ENCODE peak calls at places on chromosomes 5 and 9, in eight cellular contexts. U, D, I, Q, L, J, M and A are unnamed samples.

GRCh38 chr5:84494453-84494852 is 109.8 kb upstream of the EDIL3 start:
- DNase-seq in U (no peak), D (no peak), I (peak; percentile 27), Q (peak; percentile 93), L (no peak), J (no peak), M (no peak), A (no peak)

GRCh38 chr5:150190987-150191386 is 1.1 kb downstream of the SLC6A7 start:
- DNase-seq in U (no peak), D (no peak), I (no peak), Q (no peak), L (no peak), J (no peak), M (no peak), A (no peak)

GRCh38 chr9:124410321-124410913 is 4.8 kb downstream of the PSMB7 start:
- DNase-seq in U (no peak), D (no peak), I (no peak), Q (no peak), L (no peak), J (no peak), M (no peak), A (peak; percentile 26)

GRCh38 chr5:149415245-149415967 is 36.3 kb upstream of the IL17B start:
- DNase-seq in U (no peak), D (no peak), I (peak; percentile 48), Q (no peak), L (no peak), J (no peak), M (no peak), A (no peak)

GRCh38 chr5:33892419-33893151 is 795 bp upstream of the ADAMTS12 start:
- DNase-seq in U (no peak), D (no peak), I (peak; percentile 99), Q (peak; percentile 98), L (no peak), J (peak; percentile 2), M (no peak), A (no peak)

GRCh38 chr5:40828690-40829661 is 6.0 kb downstream of the RPL37 start:
- DNase-seq in U (no peak), D (no peak), I (no peak), Q (peak; percentile 26), L (no peak), J (no peak), M (no peak), A (no peak)

GRCh38 chr5:61993446-61994017 is 312.5 kb upstream of the KIF2A start:
- DNase-seq in U (no peak), D (no peak), I (peak; percentile 6), Q (no peak), L (no peak), J (no peak), M (no peak), A (no peak)

GRCh38 chr5:160656961-160657570 is 194.9 kb downstream of the ATP10B start:
- DNase-seq in U (no peak), D (no peak), I (no peak), Q (no peak), L (no peak), J (no peak), M (no peak), A (no peak)

GRCh38 chr9:125631391-125632085 is 75.5 kb downstream of the MAPKAP1 start:
- DNase-seq in U (peak; percentile 77), D (no peak), I (peak; percentile 56), Q (peak; percentile 74), L (peak; percentile 40), J (peak; percentile 31), M (no peak), A (peak; percentile 82)

GRCh38 chr5:153713913-153714312 is 223.4 kb downstream of the GRIA1 start:
- DNase-seq in U (no peak), D (no peak), I (no peak), Q (no peak), L (no peak), J (no peak), M (no peak), A (no peak)

GRCh38 chr9:116087751-116088194 is 65.8 kb upstream of the PAPPA start:
- DNase-seq in U (no peak), D (no peak), I (peak; percentile 66), Q (peak; percentile 80), L (peak; percentile 42), J (no peak), M (no peak), A (no peak)

GRCh38 chr9:125797857-125798399 is 50.8 kb downstream of the PBX3 start:
- DNase-seq in U (no peak), D (no peak), I (no peak), Q (no peak), L (no peak), J (no peak), M (no peak), A (no peak)

GRCh38 chr9:126720661-126721530 is 83.9 kb upstream of the ZBTB43 start:
- DNase-seq in U (no peak), D (no peak), I (no peak), Q (no peak), L (no peak), J (no peak), M (no peak), A (no peak)

GRCh38 chr5:38381361-38381760 is 123.0 kb downstream of the EGFLAM start:
- DNase-seq in U (no peak), D (no peak), I (no peak), Q (no peak), L (no peak), J (no peak), M (no peak), A (no peak)